ENCODE peak calls at places on chromosome 22, in seven cellular contexts. G is nephron progenitor cell; D is BE2C; N is brain pericyte; P is GM12865; T is posterior vena cava; B is effector CD4-positive, alpha-beta T cell. R is an unnamed sample.

GRCh38 chr22:37197451-37198289 is 9.6 kb upstream of the C1QTNF6 start:
- DNase-seq in T (peak), P (no peak), D (peak), G (no peak), N (no peak), B (no peak), R (no peak)

GRCh38 chr22:30314918-30315317 is 11.8 kb downstream of the TBC1D10A start:
- DNase-seq in T (no peak), N (no peak), B (peak), P (peak), G (no peak), D (no peak), R (no peak)

GRCh38 chr22:45308624-45309421 is 911 bp upstream of the FAM118A start:
- DNase-seq in N (no peak), T (peak), P (peak), G (peak), B (no peak), D (no peak), R (no peak)

GRCh38 chr22:33296941-33297340 is 238.8 kb upstream of the SYN3 start:
- DNase-seq in B (no peak), D (no peak), N (no peak), P (no peak), T (no peak), G (no peak), R (no peak)

GRCh38 chr22:41305646-41306045 is 4.3 kb downstream of the ZC3H7B start:
- DNase-seq in D (peak), B (no peak), N (no peak), T (peak), P (no peak), G (no peak), R (no peak)

GRCh38 chr22:48866906-48867597 is 960.6 kb downstream of the BRD1 start:
- DNase-seq in P (no peak), T (peak), D (no peak), B (no peak), G (no peak), N (no peak), R (no peak)

GRCh38 chr22:45738206-45738605 is 66.6 kb downstream of the ATXN10 start:
- DNase-seq in B (no peak), T (no peak), G (no peak), P (no peak), N (no peak), D (no peak), R (no peak)

GRCh38 chr22:28341001-28341400 is 338.6 kb downstream of the TTC28 start:
- DNase-seq in N (no peak), D (no peak), G (no peak), B (no peak), T (no peak), P (no peak), R (no peak)

GRCh38 chr22:23070418-23071162 is at the start of gene GNAZ:
- DNase-seq in P (no peak), D (peak), N (no peak), G (peak), B (peak), T (peak), R (no peak)

GRCh38 chr22:44002324-44002723 is 21.8 kb upstream of the PARVB start:
- DNase-seq in B (no peak), T (no peak), D (no peak), G (no peak), N (no peak), P (no peak), R (no peak)

GRCh38 chr22:38455530-38456271 is 702 bp upstream of the KCNJ4 start:
- DNase-seq in D (peak), P (peak), T (no peak), G (peak), N (no peak), B (no peak), R (no peak)

GRCh38 chr22:44755956-44756361 is 3.6 kb downstream of the ARHGAP8 start:
- DNase-seq in N (no peak), G (no peak), B (no peak), D (no peak), T (no peak), P (no peak), R (no peak)

GRCh38 chr22:17192186-17192585 is 27.0 kb downstream of the ADA2 start:
- DNase-seq in N (no peak), D (no peak), T (no peak), B (no peak), G (no peak), P (no peak), R (no peak)

GRCh38 chr22:43270949-43271348 is 72.2 kb downstream of the SCUBE1 start:
- DNase-seq in T (no peak), D (no peak), N (no peak), P (no peak), B (no peak), G (no peak), R (no peak)

GRCh38 chr22:21044931-21045584 is 688 bp upstream of the LRRC74B start:
- DNase-seq in D (peak), T (peak), P (no peak), G (peak), N (peak), B (no peak), R (no peak)

GRCh38 chr22:40510965-40511364 is 125.6 kb downstream of the MRTFA start:
- DNase-seq in G (no peak), P (no peak), T (no peak), D (no peak), N (no peak), B (no peak), R (no peak)

GRCh38 chr22:23884133-23884532 is 10.1 kb upstream of the MIF start:
- DNase-seq in T (no peak), B (no peak), P (no peak), N (no peak), D (peak), G (peak), R (no peak)

GRCh38 chr22:46245515-46245914 is 4.6 kb downstream of the CDPF1 start:
- DNase-seq in B (no peak), P (no peak), T (no peak), D (peak), N (no peak), G (no peak), R (no peak)

GRCh38 chr22:16828876-16829275 is 3.7 kb upstream of the XKR3 start:
- DNase-seq in N (no peak), D (no peak), B (no peak), P (no peak), G (no peak), T (no peak), R (no peak)

GRCh38 chr22:20031732-20032406 is 11.0 kb downstream of the TANGO2 start:
- DNase-seq in N (no peak), P (peak), T (no peak), D (no peak), G (no peak), B (no peak), R (no peak)

GRCh38 chr22:41757507-41757906 is 43.0 kb upstream of the CCDC134 start:
- DNase-seq in N (no peak), P (no peak), T (peak), G (no peak), D (no peak), B (no peak), R (no peak)

GRCh38 chr22:37505565-37505964 is 13.7 kb downstream of the CARD10 start:
- DNase-seq in N (no peak), G (no peak), P (no peak), B (no peak), D (no peak), T (no peak), R (no peak)

GRCh38 chr22:29713156-29713715 is 6.6 kb upstream of the CABP7 start:
- DNase-seq in B (no peak), T (no peak), P (no peak), N (no peak), G (no peak), D (no peak), R (no peak)

GRCh38 chr22:44413211-44413610 is 84.8 kb downstream of the RTL6 start:
- DNase-seq in N (no peak), P (no peak), T (peak), B (no peak), D (no peak), G (no peak), R (no peak)

GRCh38 chr22:19002684-19003038 is 66.6 kb upstream of the PRODH start:
- DNase-seq in B (no peak), P (no peak), D (no peak), N (no peak), G (no peak), T (no peak), R (no peak)

GRCh38 chr22:42179616-42180015 is 49.0 kb upstream of the CYP2D6 start:
- DNase-seq in N (peak), D (no peak), T (no peak), B (no peak), P (no peak), G (no peak), R (no peak)

GRCh38 chr22:38126928-38127668 is 16.6 kb upstream of the BAIAP2L2 start:
- DNase-seq in D (peak), G (no peak), N (no peak), B (no peak), T (no peak), P (no peak), R (no peak)

GRCh38 chr22:27108425-27109114 is 451.2 kb downstream of the MIAT start:
- DNase-seq in P (no peak), G (peak), D (peak), T (peak), N (no peak), B (no peak), R (no peak)

GRCh38 chr22:22703715-22704114 is 59.3 kb downstream of the GGTLC2 start:
- DNase-seq in G (no peak), B (no peak), T (no peak), P (no peak), D (no peak), N (no peak), R (peak)

GRCh38 chr22:38218661-38219331 is 17.0 kb downstream of the MAFF start:
- DNase-seq in D (no peak), N (peak), P (peak), T (peak), B (peak), G (peak), R (no peak)

GRCh38 chr22:32053165-32053755 is 10.2 kb downstream of the SLC5A1 start:
- DNase-seq in P (no peak), G (no peak), B (no peak), N (no peak), D (no peak), T (no peak), R (no peak)

GRCh38 chr22:35568751-35569725 is 28.4 kb downstream of the RASD2 start:
- DNase-seq in G (no peak), P (no peak), N (no peak), D (no peak), T (no peak), B (no peak), R (no peak)

GRCh38 chr22:25892678-25893077 is 150.7 kb downstream of the MYO18B start:
- DNase-seq in P (no peak), T (no peak), D (no peak), N (no peak), B (no peak), G (no peak), R (peak)

GRCh38 chr22:46484861-46485595 is 52.4 kb downstream of the CELSR1 start:
- DNase-seq in G (no peak), P (no peak), D (no peak), N (no peak), B (no peak), T (no peak), R (no peak)

GRCh38 chr22:17403906-17404305 is 34.6 kb downstream of the CECR2 start:
- DNase-seq in P (no peak), B (no peak), D (no peak), T (no peak), N (no peak), G (no peak), R (no peak)

GRCh38 chr22:43994006-43994405 is 30.1 kb upstream of the PARVB start:
- DNase-seq in D (no peak), G (no peak), P (no peak), B (no peak), N (no peak), T (no peak), R (no peak)

GRCh38 chr22:25739659-25740344 is 2.2 kb upstream of the MYO18B start:
- DNase-seq in N (no peak), P (no peak), G (no peak), D (no peak), B (no peak), T (no peak), R (no peak)

GRCh38 chr22:43092085-43092484 is 2.9 kb upstream of the TTLL1 start:
- DNase-seq in P (no peak), T (no peak), D (no peak), B (no peak), G (no peak), N (no peak), R (no peak)

GRCh38 chr22:50415426-50415825 is 59.4 kb downstream of the SBF1 start:
- DNase-seq in D (no peak), G (no peak), P (no peak), N (no peak), B (no peak), T (no peak), R (no peak)

GRCh38 chr22:17013396-17014100 is 5.5 kb upstream of the GAB4 start:
- DNase-seq in G (no peak), P (no peak), D (no peak), N (no peak), T (no peak), B (no peak), R (no peak)

R was measured in vagina.